ENCODE peak calls at places on chromosomes 5 and 9, in four cellular contexts. One of them, this sample, is unnamed.

GRCh38 chr5:123111502-123111901 is 22.5 kb downstream of the PRDM6 start:
- DNase-seq in GM12865: no peak
- DNase-seq in stimulated activated CD4-positive, alpha-beta T cell treated with anti-CD3 and anti-CD28 coated beads, Interleukin-2, amount 100 ng/mL, for 48 hours: no peak
- DNase-seq in Calu3: no peak
- DNase-seq in this sample: no peak

GRCh38 chr9:128762664-128763449 is 8.9 kb downstream of the ZER1 start:
- DNase-seq in GM12865: no peak
- DNase-seq in Calu3: no peak
- DNase-seq in stimulated activated CD4-positive, alpha-beta T cell treated with anti-CD3 and anti-CD28 coated beads, Interleukin-2, amount 100 ng/mL, for 48 hours: no peak
- DNase-seq in this sample: no peak

GRCh38 chr5:100902406-100903035 is 561 bp downstream of the ST8SIA4 start:
- DNase-seq in Calu3: no peak
- DNase-seq in GM12865: peak
- DNase-seq in stimulated activated CD4-positive, alpha-beta T cell treated with anti-CD3 and anti-CD28 coated beads, Interleukin-2, amount 100 ng/mL, for 48 hours: no peak
- DNase-seq in this sample: no peak

GRCh38 chr5:38130346-38130745 is 128.0 kb upstream of the EGFLAM start:
- DNase-seq in stimulated activated CD4-positive, alpha-beta T cell treated with anti-CD3 and anti-CD28 coated beads, Interleukin-2, amount 100 ng/mL, for 48 hours: no peak
- DNase-seq in Calu3: no peak
- DNase-seq in GM12865: no peak
- DNase-seq in this sample: no peak

GRCh38 chr9:136779808-136780207 is 11.3 kb upstream of the TMEM141 start:
- DNase-seq in stimulated activated CD4-positive, alpha-beta T cell treated with anti-CD3 and anti-CD28 coated beads, Interleukin-2, amount 100 ng/mL, for 48 hours: no peak
- DNase-seq in Calu3: no peak
- DNase-seq in GM12865: no peak
- DNase-seq in this sample: no peak

GRCh38 chr9:89436326-89436725 is 61.6 kb downstream of the SEMA4D start:
- DNase-seq in GM12865: no peak
- DNase-seq in stimulated activated CD4-positive, alpha-beta T cell treated with anti-CD3 and anti-CD28 coated beads, Interleukin-2, amount 100 ng/mL, for 48 hours: no peak
- DNase-seq in Calu3: no peak
- DNase-seq in this sample: no peak

GRCh38 chr9:137550958-137551655 is 572 bp upstream of the MRPL41 start:
- DNase-seq in stimulated activated CD4-positive, alpha-beta T cell treated with anti-CD3 and anti-CD28 coated beads, Interleukin-2, amount 100 ng/mL, for 48 hours: no peak
- DNase-seq in Calu3: peak
- DNase-seq in GM12865: no peak
- DNase-seq in this sample: peak

GRCh38 chr5:73417307-73418035 is 31.1 kb downstream of the FOXD1 start:
- DNase-seq in Calu3: no peak
- DNase-seq in GM12865: no peak
- DNase-seq in stimulated activated CD4-positive, alpha-beta T cell treated with anti-CD3 and anti-CD28 coated beads, Interleukin-2, amount 100 ng/mL, for 48 hours: no peak
- DNase-seq in this sample: no peak

GRCh38 chr9:99266136-99267023 is 44.3 kb downstream of the SEC61B start:
- DNase-seq in Calu3: peak
- DNase-seq in stimulated activated CD4-positive, alpha-beta T cell treated with anti-CD3 and anti-CD28 coated beads, Interleukin-2, amount 100 ng/mL, for 48 hours: peak
- DNase-seq in GM12865: peak
- DNase-seq in this sample: peak

GRCh38 chr9:98380065-98380681 is 124.7 kb upstream of the TBC1D2 start:
- DNase-seq in GM12865: peak
- DNase-seq in Calu3: peak
- DNase-seq in stimulated activated CD4-positive, alpha-beta T cell treated with anti-CD3 and anti-CD28 coated beads, Interleukin-2, amount 100 ng/mL, for 48 hours: no peak
- DNase-seq in this sample: no peak

GRCh38 chr9:136059321-136059791 is 35.7 kb downstream of the NACC2 start:
- DNase-seq in Calu3: no peak
- DNase-seq in GM12865: no peak
- DNase-seq in stimulated activated CD4-positive, alpha-beta T cell treated with anti-CD3 and anti-CD28 coated beads, Interleukin-2, amount 100 ng/mL, for 48 hours: no peak
- DNase-seq in this sample: no peak

GRCh38 chr5:37208883-37209808 is 40.0 kb downstream of the CPLANE1 start:
- DNase-seq in Calu3: no peak
- DNase-seq in GM12865: peak
- DNase-seq in stimulated activated CD4-positive, alpha-beta T cell treated with anti-CD3 and anti-CD28 coated beads, Interleukin-2, amount 100 ng/mL, for 48 hours: no peak
- DNase-seq in this sample: no peak

GRCh38 chr9:113580041-113580953 is 116.8 kb downstream of the RGS3 start:
- DNase-seq in GM12865: peak
- DNase-seq in Calu3: peak
- DNase-seq in stimulated activated CD4-positive, alpha-beta T cell treated with anti-CD3 and anti-CD28 coated beads, Interleukin-2, amount 100 ng/mL, for 48 hours: peak
- DNase-seq in this sample: no peak

GRCh38 chr5:137605377-137605776 is 106.3 kb upstream of the SPOCK1 start:
- DNase-seq in GM12865: no peak
- DNase-seq in Calu3: no peak
- DNase-seq in stimulated activated CD4-positive, alpha-beta T cell treated with anti-CD3 and anti-CD28 coated beads, Interleukin-2, amount 100 ng/mL, for 48 hours: no peak
- DNase-seq in this sample: no peak

GRCh38 chr5:127400524-127400923 is 109.9 kb downstream of the MEGF10 start:
- DNase-seq in Calu3: no peak
- DNase-seq in stimulated activated CD4-positive, alpha-beta T cell treated with anti-CD3 and anti-CD28 coated beads, Interleukin-2, amount 100 ng/mL, for 48 hours: no peak
- DNase-seq in GM12865: peak
- DNase-seq in this sample: no peak

This sample was measured in progenitor cell of endocrine pancreas.